ENCODE peak calls at places on chromosomes 6 and 20, in ten cellular contexts. One of them, this sample, is unnamed.

GRCh38 chr6:134420638-134421181 is 102.8 kb upstream of the SGK1 start:
- DNase-seq in endothelial cell of umbilical vein: peak; percentile 86
- DNase-seq in IMR-90: peak; percentile 90
- DNase-seq in mammary epithelial cell: peak; percentile 63
- DNase-seq in neuronal stem cell: no peak
- DNase-seq in OCI-LY7: no peak
- DNase-seq in PC-3: peak; percentile 79
- DNase-seq in H1: no peak
- DNase-seq in Karpas-422: no peak
- DNase-seq in neural progenitor cell: no peak
- DNase-seq in this sample: peak; percentile 89

GRCh38 chr6:130810307-130811030 is 16.7 kb upstream of the SMLR1 start:
- DNase-seq in neuronal stem cell: no peak
- DNase-seq in IMR-90: peak; percentile 50
- DNase-seq in mammary epithelial cell: no peak
- DNase-seq in PC-3: no peak
- DNase-seq in H1: no peak
- DNase-seq in OCI-LY7: no peak
- DNase-seq in Karpas-422: no peak
- DNase-seq in neural progenitor cell: peak; percentile 9
- DNase-seq in endothelial cell of umbilical vein: no peak
- DNase-seq in this sample: peak; percentile 60

GRCh38 chr6:146851837-146852236 is 253.1 kb downstream of the ADGB start:
- DNase-seq in PC-3: peak; percentile 44
- DNase-seq in Karpas-422: no peak
- DNase-seq in H1: no peak
- DNase-seq in endothelial cell of umbilical vein: no peak
- DNase-seq in neural progenitor cell: no peak
- DNase-seq in mammary epithelial cell: peak; percentile 89
- DNase-seq in IMR-90: peak; percentile 94
- DNase-seq in OCI-LY7: no peak
- DNase-seq in neuronal stem cell: no peak
- DNase-seq in this sample: peak; percentile 89

GRCh38 chr6:71414486-71414885 is 125.9 kb downstream of the OGFRL1 start:
- DNase-seq in IMR-90: no peak
- DNase-seq in endothelial cell of umbilical vein: no peak
- DNase-seq in Karpas-422: no peak
- DNase-seq in neuronal stem cell: no peak
- DNase-seq in neural progenitor cell: no peak
- DNase-seq in PC-3: no peak
- DNase-seq in H1: no peak
- DNase-seq in OCI-LY7: no peak
- DNase-seq in mammary epithelial cell: no peak
- DNase-seq in this sample: no peak

GRCh38 chr6:45495404-45496084 is 117.8 kb upstream of the SUPT3H start:
- DNase-seq in endothelial cell of umbilical vein: no peak
- DNase-seq in PC-3: no peak
- DNase-seq in OCI-LY7: no peak
- DNase-seq in neuronal stem cell: no peak
- DNase-seq in H1: no peak
- DNase-seq in neural progenitor cell: no peak
- DNase-seq in mammary epithelial cell: no peak
- DNase-seq in Karpas-422: no peak
- DNase-seq in IMR-90: no peak
- DNase-seq in this sample: no peak

GRCh38 chr6:146546440-146546839 is 2.8 kb downstream of the RAB32 start:
- DNase-seq in Karpas-422: no peak
- DNase-seq in endothelial cell of umbilical vein: peak; percentile 64
- DNase-seq in PC-3: peak; percentile 87
- DNase-seq in OCI-LY7: no peak
- DNase-seq in mammary epithelial cell: peak; percentile 95
- DNase-seq in H1: no peak
- DNase-seq in IMR-90: peak; percentile 94
- DNase-seq in neuronal stem cell: no peak
- DNase-seq in neural progenitor cell: no peak
- DNase-seq in this sample: peak; percentile 80

GRCh38 chr6:153595903-153596302 is 443.1 kb upstream of the OPRM1 start:
- DNase-seq in neural progenitor cell: no peak
- DNase-seq in PC-3: peak; percentile 3
- DNase-seq in mammary epithelial cell: peak; percentile 20
- DNase-seq in endothelial cell of umbilical vein: no peak
- DNase-seq in H1: no peak
- DNase-seq in Karpas-422: no peak
- DNase-seq in IMR-90: no peak
- DNase-seq in neuronal stem cell: no peak
- DNase-seq in OCI-LY7: no peak
- DNase-seq in this sample: peak; percentile 63

GRCh38 chr20:36653456-36653855 is 7.5 kb upstream of the SLA2 start:
- DNase-seq in H1: no peak
- DNase-seq in OCI-LY7: no peak
- DNase-seq in Karpas-422: no peak
- DNase-seq in endothelial cell of umbilical vein: no peak
- DNase-seq in IMR-90: no peak
- DNase-seq in PC-3: no peak
- DNase-seq in mammary epithelial cell: no peak
- DNase-seq in neural progenitor cell: no peak
- DNase-seq in neuronal stem cell: no peak
- DNase-seq in this sample: no peak

GRCh38 chr6:7938562-7939185 is 28.1 kb upstream of the TXNDC5 start:
- DNase-seq in endothelial cell of umbilical vein: peak; percentile 35
- DNase-seq in OCI-LY7: no peak
- DNase-seq in H1: no peak
- DNase-seq in neuronal stem cell: no peak
- DNase-seq in mammary epithelial cell: no peak
- DNase-seq in Karpas-422: no peak
- DNase-seq in IMR-90: no peak
- DNase-seq in neural progenitor cell: no peak
- DNase-seq in PC-3: no peak
- DNase-seq in this sample: no peak

GRCh38 chr20:3406481-3407425 is 716 bp downstream of the DNAAF9 start:
- DNase-seq in H1: no peak
- DNase-seq in Karpas-422: no peak
- DNase-seq in IMR-90: peak; percentile 40
- DNase-seq in neuronal stem cell: peak; percentile 35
- DNase-seq in PC-3: no peak
- DNase-seq in OCI-LY7: no peak
- DNase-seq in mammary epithelial cell: peak; percentile 40
- DNase-seq in neural progenitor cell: peak; percentile 60
- DNase-seq in endothelial cell of umbilical vein: peak; percentile 55
- DNase-seq in this sample: peak; percentile 73

GRCh38 chr6:52663120-52663934 is 7.6 kb upstream of the TMEM14A start:
- DNase-seq in neural progenitor cell: peak; percentile 72
- DNase-seq in neuronal stem cell: peak; percentile 70
- DNase-seq in Karpas-422: peak; percentile 86
- DNase-seq in PC-3: peak; percentile 77
- DNase-seq in IMR-90: peak; percentile 80
- DNase-seq in OCI-LY7: peak; percentile 83
- DNase-seq in endothelial cell of umbilical vein: peak; percentile 78
- DNase-seq in mammary epithelial cell: peak; percentile 52
- DNase-seq in H1: no peak
- DNase-seq in this sample: peak; percentile 85

DNA sequence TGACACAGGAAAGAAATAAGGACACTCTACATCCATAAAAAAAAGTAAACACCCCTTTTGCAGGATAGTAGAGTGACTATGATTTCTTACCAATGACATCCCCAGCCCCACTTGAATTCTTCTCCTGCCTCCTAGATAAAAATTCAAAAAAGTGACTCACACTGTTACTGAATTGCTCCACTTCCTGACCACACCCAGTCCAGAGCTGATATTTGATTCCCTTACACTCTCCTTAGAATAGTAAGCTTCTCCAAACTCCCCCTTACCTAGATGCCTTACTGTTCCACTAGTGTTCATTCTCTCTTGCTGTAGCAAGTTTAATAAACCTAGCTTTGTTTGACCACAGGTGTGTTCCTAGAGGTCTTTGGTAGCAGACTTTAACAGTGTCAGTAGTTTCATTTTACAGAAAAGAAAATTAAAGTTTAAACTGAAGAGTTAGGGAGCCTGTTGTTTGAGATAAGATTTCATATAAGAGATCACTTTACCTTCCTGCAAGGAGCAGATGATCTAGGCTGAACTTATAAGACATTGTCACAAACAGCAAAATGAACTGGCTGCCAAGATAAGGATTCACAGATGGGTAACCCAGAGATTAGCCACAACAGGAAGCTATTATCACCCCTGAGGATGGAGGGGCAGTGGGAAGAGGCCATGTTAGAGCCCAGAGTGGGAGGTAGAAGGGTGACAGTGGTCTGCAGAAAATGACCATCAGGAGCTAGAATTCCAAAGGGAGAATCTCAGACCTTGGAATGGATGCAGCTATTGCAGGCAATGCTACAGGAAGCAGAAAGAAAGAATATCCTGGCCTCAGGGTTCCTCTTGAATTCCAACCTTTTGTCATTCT is 28.4 kb upstream of the BTN3A2 start:
- DNase-seq in neuronal stem cell: no peak
- DNase-seq in neural progenitor cell: no peak
- DNase-seq in Karpas-422: no peak
- DNase-seq in mammary epithelial cell: peak; percentile 69
- DNase-seq in IMR-90: peak; percentile 74
- DNase-seq in OCI-LY7: peak; percentile 75
- DNase-seq in endothelial cell of umbilical vein: no peak
- DNase-seq in H1: no peak
- DNase-seq in PC-3: peak; percentile 90
- DNase-seq in this sample: peak; percentile 62
- H2AFZ ChIP-seq in neuronal stem cell: no peak overlapping the region
- H2AFZ ChIP-seq in neural progenitor cell: no peak overlapping the region
- H2AFZ ChIP-seq in Karpas-422: no peak overlapping the region
- H2AFZ ChIP-seq in mammary epithelial cell: peak overlapping the region; percentile 74
- H2AFZ ChIP-seq in IMR-90: peak overlapping the region; percentile 79
- H2AFZ ChIP-seq in OCI-LY7: peak overlapping the region; percentile 71
- H2AFZ ChIP-seq in endothelial cell of umbilical vein: peak overlapping the region; percentile 27
- H2AFZ ChIP-seq in H1: no peak overlapping the region
- H2AFZ ChIP-seq in PC-3: peak overlapping the region; percentile 32
- H2AFZ ChIP-seq in this sample: peak overlapping the region; percentile 48

GRCh38 chr20:44653536-44653935 is 2.0 kb upstream of the ADA start:
- DNase-seq in IMR-90: no peak
- DNase-seq in endothelial cell of umbilical vein: no peak
- DNase-seq in Karpas-422: peak; percentile 29
- DNase-seq in neural progenitor cell: no peak
- DNase-seq in H1: no peak
- DNase-seq in OCI-LY7: no peak
- DNase-seq in neuronal stem cell: no peak
- DNase-seq in mammary epithelial cell: no peak
- DNase-seq in PC-3: no peak
- DNase-seq in this sample: no peak
- H3K4me1 ChIP-seq in IMR-90: peaks cover 2% of the 10 kb centered on the region
- H3K4me1 ChIP-seq in endothelial cell of umbilical vein: peaks cover 7% of the 10 kb centered on the region
- H3K4me1 ChIP-seq in Karpas-422: peaks cover 26% of the 10 kb centered on the region
- H3K4me1 ChIP-seq in neural progenitor cell: peaks cover 28% of the 10 kb centered on the region
- H3K4me1 ChIP-seq in H1: peaks cover 9% of the 10 kb centered on the region
- H3K4me1 ChIP-seq in OCI-LY7: peaks cover 39% of the 10 kb centered on the region
- H3K4me1 ChIP-seq in neuronal stem cell: peaks cover 21% of the 10 kb centered on the region
- H3K4me1 ChIP-seq in mammary epithelial cell: peaks cover 9% of the 10 kb centered on the region
- H3K4me1 ChIP-seq in PC-3: peaks cover 7% of the 10 kb centered on the region
- H3K4me1 ChIP-seq in this sample: peaks cover 17% of the 10 kb centered on the region

GRCh38 chr6:11011787-11012234 is 32.3 kb downstream of the ELOVL2 start:
- DNase-seq in neural progenitor cell: no peak
- DNase-seq in IMR-90: no peak
- DNase-seq in Karpas-422: no peak
- DNase-seq in neuronal stem cell: no peak
- DNase-seq in H1: no peak
- DNase-seq in PC-3: peak; percentile 86
- DNase-seq in mammary epithelial cell: no peak
- DNase-seq in OCI-LY7: no peak
- DNase-seq in endothelial cell of umbilical vein: no peak
- DNase-seq in this sample: no peak

GRCh38 chr6:11008821-11009220 is 35.3 kb downstream of the ELOVL2 start:
- DNase-seq in PC-3: no peak
- DNase-seq in OCI-LY7: no peak
- DNase-seq in neuronal stem cell: no peak
- DNase-seq in IMR-90: peak; percentile 84
- DNase-seq in Karpas-422: peak; percentile 19
- DNase-seq in H1: no peak
- DNase-seq in mammary epithelial cell: no peak
- DNase-seq in neural progenitor cell: no peak
- DNase-seq in endothelial cell of umbilical vein: no peak
- DNase-seq in this sample: peak; percentile 74

GRCh38 chr6:11007715-11008608 is 36.1 kb downstream of the ELOVL2 start:
- DNase-seq in Karpas-422: peak; percentile 21
- DNase-seq in OCI-LY7: no peak
- DNase-seq in neural progenitor cell: no peak
- DNase-seq in mammary epithelial cell: peak; percentile 57
- DNase-seq in IMR-90: peak; percentile 80
- DNase-seq in PC-3: peak; percentile 79
- DNase-seq in endothelial cell of umbilical vein: peak; percentile 2
- DNase-seq in H1: no peak
- DNase-seq in neuronal stem cell: no peak
- DNase-seq in this sample: peak; percentile 76

GRCh38 chr6:11012295-11012754 is 31.8 kb downstream of the ELOVL2 start:
- DNase-seq in Karpas-422: no peak
- DNase-seq in endothelial cell of umbilical vein: no peak
- DNase-seq in H1: no peak
- DNase-seq in neuronal stem cell: no peak
- DNase-seq in IMR-90: no peak
- DNase-seq in OCI-LY7: no peak
- DNase-seq in mammary epithelial cell: no peak
- DNase-seq in neural progenitor cell: no peak
- DNase-seq in PC-3: no peak
- DNase-seq in this sample: no peak

GRCh38 chr6:11009353-11009752 is 34.8 kb downstream of the ELOVL2 start:
- DNase-seq in Karpas-422: no peak
- DNase-seq in neural progenitor cell: no peak
- DNase-seq in IMR-90: peak; percentile 61
- DNase-seq in mammary epithelial cell: peak; percentile 8
- DNase-seq in neuronal stem cell: no peak
- DNase-seq in endothelial cell of umbilical vein: no peak
- DNase-seq in H1: no peak
- DNase-seq in PC-3: peak; percentile 62
- DNase-seq in OCI-LY7: no peak
- DNase-seq in this sample: peak; percentile 76
- H2AFZ ChIP-seq in Karpas-422: no peak overlapping the region
- H2AFZ ChIP-seq in neural progenitor cell: no peak overlapping the region
- H2AFZ ChIP-seq in IMR-90: peak overlapping the region; percentile 36
- H2AFZ ChIP-seq in mammary epithelial cell: peak overlapping the region; percentile 45
- H2AFZ ChIP-seq in neuronal stem cell: no peak overlapping the region
- H2AFZ ChIP-seq in endothelial cell of umbilical vein: no peak overlapping the region
- H2AFZ ChIP-seq in H1: no peak overlapping the region
- H2AFZ ChIP-seq in PC-3: peak overlapping the region; percentile 14
- H2AFZ ChIP-seq in OCI-LY7: no peak overlapping the region
- H2AFZ ChIP-seq in this sample: no peak overlapping the region

GRCh38 chr20:31679357-31680285 is 41.9 kb downstream of the COX4I2 start:
- DNase-seq in neural progenitor cell: no peak
- DNase-seq in OCI-LY7: no peak
- DNase-seq in Karpas-422: no peak
- DNase-seq in neuronal stem cell: no peak
- DNase-seq in mammary epithelial cell: no peak
- DNase-seq in H1: no peak
- DNase-seq in endothelial cell of umbilical vein: no peak
- DNase-seq in PC-3: peak; percentile 4
- DNase-seq in IMR-90: no peak
- DNase-seq in this sample: no peak
- H3K4me1 ChIP-seq in neural progenitor cell: peaks cover 21% of the 10 kb centered on the region
- H3K4me1 ChIP-seq in OCI-LY7: peaks cover 88% of the 10 kb centered on the region
- H3K4me1 ChIP-seq in Karpas-422: peaks cover 42% of the 10 kb centered on the region
- H3K4me1 ChIP-seq in neuronal stem cell: peaks cover 15% of the 10 kb centered on the region
- H3K4me1 ChIP-seq in mammary epithelial cell: peaks cover 52% of the 10 kb centered on the region
- H3K4me1 ChIP-seq in H1: peaks cover 6% of the 10 kb centered on the region
- H3K4me1 ChIP-seq in endothelial cell of umbilical vein: peaks cover 59% of the 10 kb centered on the region
- H3K4me1 ChIP-seq in PC-3: peaks cover 23% of the 10 kb centered on the region
- H3K4me1 ChIP-seq in IMR-90: peaks cover 36% of the 10 kb centered on the region
- H3K4me1 ChIP-seq in this sample: peaks cover 54% of the 10 kb centered on the region

This sample was measured in mesenchymal stem cell.